ENCODE peak calls at places on chromosomes 12 and 14, in eight cellular contexts. J is ACHN; F is A549; B is activated CD4-positive, alpha-beta T cell treated with anti-CD3 and anti-CD28 coated beads for 4 hours; I is Kasumi-1; L is CMK; G is DMS 273 treated with DMSO at 0.1 percent for 48 hours; Q is omental fat pad. M is an unnamed sample.

GRCh38 chr14:104745431-104745830 is 7.5 kb upstream of the SIVA1 start:
- DNase-seq in J (no peak), F (no peak), B (no peak), I (no peak), L (no peak), G (no peak), Q (no peak), M (no peak)

GRCh38 chr12:41190360-41190759 is 2.2 kb downstream of the PDZRN4 start:
- DNase-seq in J (peak; percentile 39), F (peak; percentile 44), B (no peak), I (peak; percentile 4), L (no peak), G (peak; percentile 11), Q (no peak), M (no peak)

GRCh38 chr14:22188346-22188745 is 400.7 kb downstream of the DAD1 start:
- DNase-seq in J (no peak), F (no peak), B (no peak), I (no peak), L (no peak), G (no peak), Q (no peak), M (no peak)

GRCh38 chr12:57005980-57006808 is at the start of gene ZBTB39:
- DNase-seq in J (peak; percentile 79), F (peak; percentile 60), B (peak; percentile 56), I (peak; percentile 52), L (no peak), G (no peak), Q (no peak), M (peak; percentile 60)

GRCh38 chr12:10364839-10365681 is 24.8 kb downstream of the KLRK1 start:
- DNase-seq in J (peak; percentile 95), F (peak; percentile 53), B (peak; percentile 62), I (peak; percentile 42), L (no peak), G (peak; percentile 9), Q (peak; percentile 30), M (peak; percentile 45)

GRCh38 chr12:130031571-130032189 is 127.9 kb upstream of the TMEM132D start:
- DNase-seq in J (peak; percentile 78), F (peak; percentile 57), B (peak; percentile 54), I (peak; percentile 24), L (peak; percentile 40), G (no peak), Q (peak; percentile 40), M (peak; percentile 54)

GRCh38 chr12:57240069-57240921 is 10.7 kb downstream of the STAC3 start:
- DNase-seq in J (peak; percentile 65), F (peak; percentile 65), B (peak; percentile 91), I (peak; percentile 40), L (no peak), G (no peak), Q (no peak), M (peak; percentile 84)

GRCh38 chr12:131147894-131148293 is 194.2 kb downstream of the ADGRD1 start:
- DNase-seq in J (no peak), F (no peak), B (no peak), I (peak; percentile 75), L (no peak), G (no peak), Q (no peak), M (no peak)

GRCh38 chr14:67533754-67534085 is 630 bp downstream of the PLEKHH1 start:
- DNase-seq in J (no peak), F (no peak), B (no peak), I (no peak), L (no peak), G (no peak), Q (no peak), M (no peak)

GRCh38 chr14:66600416-66600815 is 92.5 kb downstream of the GPHN start:
- DNase-seq in J (no peak), F (no peak), B (no peak), I (no peak), L (no peak), G (no peak), Q (no peak), M (no peak)

GRCh38 chr12:11807453-11807852 is 158.0 kb downstream of the ETV6 start:
- DNase-seq in J (no peak), F (no peak), B (no peak), I (no peak), L (no peak), G (no peak), Q (no peak), M (no peak)

GRCh38 chr12:107597695-107598410 is 87.7 kb upstream of the PWP1 start:
- DNase-seq in J (no peak), F (no peak), B (no peak), I (no peak), L (no peak), G (no peak), Q (no peak), M (no peak)

GRCh38 chr14:76870146-76870545 is 43.9 kb downstream of the LRRC74A start:
- DNase-seq in J (peak; percentile 17), F (peak; percentile 38), B (no peak), I (peak; percentile 12), L (no peak), G (no peak), Q (no peak), M (no peak)

GRCh38 chr12:106582661-106583577 is at the start of gene RFX4:
- DNase-seq in J (no peak), F (no peak), B (no peak), I (no peak), L (no peak), G (no peak), Q (no peak), M (no peak)

GRCh38 chr14:81453166-81453766 is 53.1 kb upstream of the STON2 start:
- DNase-seq in J (peak; percentile 53), F (peak; percentile 60), B (peak; percentile 47), I (peak; percentile 77), L (no peak), G (peak; percentile 45), Q (no peak), M (peak; percentile 29)

GRCh38 chr12:29039013-29039412 is 110.1 kb upstream of the FAR2 start:
- DNase-seq in J (no peak), F (no peak), B (no peak), I (no peak), L (no peak), G (no peak), Q (no peak), M (no peak)

GRCh38 chr12:40907115-40907521 is 214.9 kb downstream of the CNTN1 start:
- DNase-seq in J (peak; percentile 60), F (peak; percentile 75), B (no peak), I (no peak), L (no peak), G (no peak), Q (no peak), M (no peak)

GRCh38 chr12:108519558-108519957 is 4.5 kb downstream of the FICD start:
- DNase-seq in J (no peak), F (peak; percentile 33), B (no peak), I (no peak), L (no peak), G (no peak), Q (no peak), M (no peak)

GRCh38 chr12:113749433-113749815 is 216.7 kb downstream of the RBM19 start:
- DNase-seq in J (no peak), F (no peak), B (no peak), I (no peak), L (no peak), G (no peak), Q (no peak), M (no peak)

M was measured in activated T-cell treated with anti-CD3 and anti-CD28 coated beads, Interleukin-2, amount 50 U/mL, for 4 hours.